ENCODE peak calls at places on chromosomes 5 and 9, in ten cellular contexts. A, E, S, V, J, O, Z, W, R and H are unnamed samples.

GRCh38 chr5:60810438-60811085 is 33.5 kb downstream of the ELOVL7 start:
- DNase-seq in A (no peak), E (no peak), S (no peak), V (no peak), J (peak; percentile 74), O (no peak), Z (no peak), W (peak; percentile 4), R (no peak), H (no peak)

GRCh38 chr9:29211681-29212589 is 1638.7 kb upstream of the C9orf72 start:
- DNase-seq in A (no peak), E (peak; percentile 84), S (peak; percentile 14), V (peak; percentile 29), J (no peak), O (peak; percentile 77), Z (no peak), W (peak; percentile 0), R (peak; percentile 82), H (peak; percentile 88)

GRCh38 chr9:38228331-38229122 is 159.5 kb upstream of the SHB start:
- DNase-seq in A (no peak), E (no peak), S (no peak), V (no peak), J (no peak), O (no peak), Z (no peak), W (no peak), R (peak; percentile 73), H (no peak)

GRCh38 chr5:21810737-21811316 is 1042.3 kb downstream of the CDH12 start:
- DNase-seq in A (no peak), E (peak; percentile 34), S (no peak), V (peak; percentile 24), J (peak; percentile 81), O (peak; percentile 48), Z (no peak), W (no peak), R (no peak), H (peak; percentile 8)

GRCh38 chr5:137072376-137073174 is 426.6 kb downstream of the SPOCK1 start:
- DNase-seq in A (no peak), E (no peak), S (peak; percentile 12), V (peak; percentile 63), J (no peak), O (no peak), Z (no peak), W (no peak), R (no peak), H (no peak)

GRCh38 chr5:133801955-133802751 is 166.3 kb downstream of the C5orf15 start:
- DNase-seq in A (no peak), E (no peak), S (no peak), V (peak; percentile 34), J (peak; percentile 11), O (peak; percentile 54), Z (no peak), W (peak; percentile 12), R (no peak), H (no peak)

GRCh38 chr9:82764270-82764669 is 298.7 kb downstream of the RASEF start:
- DNase-seq in A (no peak), E (no peak), S (no peak), V (no peak), J (no peak), O (no peak), Z (no peak), W (no peak), R (no peak), H (no peak)

GRCh38 chr5:157947156-157947555 is 88.2 kb upstream of the CLINT1 start:
- DNase-seq in A (no peak), E (no peak), S (no peak), V (no peak), J (peak; percentile 64), O (no peak), Z (no peak), W (no peak), R (no peak), H (no peak)

GRCh38 chr5:42811591-42812392 is at the start of gene SELENOP:
- DNase-seq in A (no peak), E (peak; percentile 69), S (no peak), V (peak; percentile 84), J (peak; percentile 51), O (peak; percentile 72), Z (peak; percentile 84), W (no peak), R (no peak), H (no peak)

GRCh38 chr9:77926314-77926959 is 105.2 kb downstream of the GNAQ start:
- DNase-seq in A (peak; percentile 22), E (no peak), S (no peak), V (peak; percentile 76), J (peak; percentile 69), O (no peak), Z (no peak), W (peak; percentile 47), R (no peak), H (no peak)

GRCh38 chr9:98383758-98384157 is 128.3 kb upstream of the TBC1D2 start:
- DNase-seq in A (no peak), E (peak; percentile 48), S (no peak), V (peak; percentile 31), J (peak; percentile 2), O (no peak), Z (no peak), W (no peak), R (no peak), H (no peak)
- TF ChIP-seq CTCF in A (peak; percentile 27), E (peak; percentile 35), S (no peak), V (peak; percentile 36), J (no peak), O (peak; percentile 33), Z (no peak), W (peak; percentile 49), R (peak; percentile 30), H (no peak)

DNA sequence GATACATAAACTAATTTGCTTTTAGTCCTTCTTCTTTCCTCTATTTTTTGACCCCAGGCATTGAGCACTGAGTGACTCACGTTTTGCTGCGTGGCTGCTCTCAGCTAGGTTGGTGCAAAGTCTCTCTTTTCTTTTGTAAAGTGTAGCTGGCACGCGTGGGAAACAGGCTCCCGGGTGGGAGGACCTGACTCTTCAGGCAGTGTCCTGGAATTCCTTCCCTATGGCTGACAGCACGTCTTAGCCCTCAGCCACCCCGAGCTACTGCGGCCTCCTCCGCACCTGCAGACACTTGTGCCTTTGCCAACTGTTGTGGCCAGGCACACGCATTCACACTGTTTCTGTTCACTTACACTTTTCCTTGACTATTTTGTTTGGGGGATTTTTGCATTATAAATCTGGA is 877 bp upstream of the SCGB3A1 start:
- DNase-seq in A (no peak), E (no peak), S (no peak), V (no peak), J (no peak), O (no peak), Z (no peak), W (no peak), R (no peak), H (no peak)
- TF ChIP-seq CTCF in A (no peak), E (no peak), S (no peak), V (no peak), J (no peak), O (no peak), Z (no peak), W (no peak), R (no peak), H (no peak)

GRCh38 chr5:103037673-103038455 is 82.1 kb downstream of the GIN1 start:
- DNase-seq in A (no peak), E (no peak), S (no peak), V (no peak), J (peak; percentile 61), O (no peak), Z (no peak), W (peak; percentile 9), R (no peak), H (no peak)
- TF ChIP-seq CTCF in A (no peak), E (no peak), S (no peak), V (no peak), J (peak; percentile 40), O (no peak), Z (no peak), W (no peak), R (no peak), H (no peak)

GRCh38 chr9:133463234-133463863 is 3.6 kb downstream of the CACFD1 start:
- DNase-seq in A (no peak), E (peak; percentile 28), S (no peak), V (no peak), J (no peak), O (no peak), Z (no peak), W (no peak), R (no peak), H (no peak)
- TF ChIP-seq CTCF in A (no peak), E (peak; percentile 26), S (peak; percentile 67), V (no peak), J (peak; percentile 40), O (no peak), Z (no peak), W (no peak), R (peak; percentile 13), H (no peak)

GRCh38 chr9:122040573-122041242 is 52.4 kb downstream of the TTLL11 start:
- DNase-seq in A (no peak), E (no peak), S (no peak), V (no peak), J (no peak), O (no peak), Z (no peak), W (no peak), R (no peak), H (no peak)
- TF ChIP-seq CTCF in A (no peak), E (no peak), S (no peak), V (no peak), J (no peak), O (no peak), Z (no peak), W (no peak), R (no peak), H (no peak)

GRCh38 chr9:132602207-132602606 is 19.8 kb downstream of the BARHL1 start:
- DNase-seq in A (no peak), E (no peak), S (no peak), V (no peak), J (no peak), O (no peak), Z (no peak), W (no peak), R (no peak), H (no peak)
- TF ChIP-seq CTCF in A (no peak), E (no peak), S (no peak), V (no peak), J (no peak), O (no peak), Z (no peak), W (no peak), R (no peak), H (no peak)

GRCh38 chr9:91775011-91775707 is 174.9 kb downstream of the ROR2 start:
- DNase-seq in A (no peak), E (peak; percentile 84), S (peak; percentile 33), V (peak; percentile 66), J (peak; percentile 62), O (peak; percentile 81), Z (peak; percentile 37), W (no peak), R (peak; percentile 81), H (peak; percentile 80)
- TF ChIP-seq CTCF in A (peak; percentile 86), E (peak; percentile 95), S (peak; percentile 93), V (peak; percentile 80), J (peak; percentile 82), O (peak; percentile 80), Z (peak; percentile 65), W (peak; percentile 70), R (peak; percentile 95), H (peak; percentile 75)

GRCh38 chr9:75265525-75265972 is 177.2 kb downstream of the OSTF1 start:
- DNase-seq in A (peak; percentile 17), E (peak; percentile 67), S (no peak), V (peak; percentile 57), J (peak; percentile 56), O (peak; percentile 69), Z (peak; percentile 81), W (peak; percentile 26), R (peak; percentile 39), H (peak; percentile 44)
- TF ChIP-seq CTCF in A (peak; percentile 85), E (peak; percentile 97), S (peak; percentile 82), V (peak; percentile 85), J (peak; percentile 82), O (peak; percentile 85), Z (peak; percentile 82), W (peak; percentile 82), R (peak; percentile 89), H (peak; percentile 73)